ENCODE peak calls at places on chromosomes 3 and 15, in five cellular contexts. One of them, this sample, is unnamed.

GRCh38 chr3:55620361-55621025 is 133.4 kb upstream of the WNT5A start:
- DNase-seq in ovary: no peak
- DNase-seq in A549: no peak
- DNase-seq in heart left ventricle: no peak
- DNase-seq in cardiac muscle cell: no peak
- DNase-seq in this sample: no peak

GRCh38 chr3:184073621-184074020 is 20.8 kb downstream of the HTR3C start:
- DNase-seq in A549: no peak
- DNase-seq in cardiac muscle cell: no peak
- DNase-seq in heart left ventricle: no peak
- DNase-seq in ovary: no peak
- DNase-seq in this sample: no peak

GRCh38 chr3:13768453-13768852 is 111.4 kb downstream of the WNT7A start:
- DNase-seq in heart left ventricle: no peak
- DNase-seq in ovary: no peak
- DNase-seq in A549: no peak
- DNase-seq in cardiac muscle cell: no peak
- DNase-seq in this sample: no peak

GRCh38 chr3:188165596-188165995 is 11.6 kb downstream of the LPP start:
- DNase-seq in heart left ventricle: no peak
- DNase-seq in A549: no peak
- DNase-seq in cardiac muscle cell: no peak
- DNase-seq in ovary: no peak
- DNase-seq in this sample: no peak

GRCh38 chr15:71325461-71325860 is 210.2 kb downstream of the THSD4 start:
- DNase-seq in A549: no peak
- DNase-seq in ovary: no peak
- DNase-seq in cardiac muscle cell: peak; percentile 18
- DNase-seq in heart left ventricle: no peak
- DNase-seq in this sample: no peak

GRCh38 chr3:168933614-168934013 is 729.9 kb downstream of the MECOM start:
- DNase-seq in A549: no peak
- DNase-seq in heart left ventricle: no peak
- DNase-seq in ovary: no peak
- DNase-seq in cardiac muscle cell: peak; percentile 5
- DNase-seq in this sample: no peak

GRCh38 chr3:191502583-191502982 is 41.6 kb downstream of the PYDC2 start:
- DNase-seq in cardiac muscle cell: no peak
- DNase-seq in ovary: no peak
- DNase-seq in A549: no peak
- DNase-seq in heart left ventricle: no peak
- DNase-seq in this sample: no peak

GRCh38 chr3:89851974-89852621 is 744.7 kb downstream of the EPHA3 start:
- DNase-seq in cardiac muscle cell: peak; percentile 74
- DNase-seq in ovary: peak; percentile 18
- DNase-seq in heart left ventricle: peak; percentile 20
- DNase-seq in A549: no peak
- DNase-seq in this sample: peak; percentile 19

GRCh38 chr3:46127503-46127902 is 80.6 kb downstream of the CCR1 start:
- DNase-seq in heart left ventricle: no peak
- DNase-seq in A549: no peak
- DNase-seq in cardiac muscle cell: peak; percentile 93
- DNase-seq in ovary: no peak
- DNase-seq in this sample: no peak

GRCh38 chr3:139916271-139916670 is 18.7 kb upstream of the CLSTN2 start:
- DNase-seq in heart left ventricle: no peak
- DNase-seq in ovary: no peak
- DNase-seq in cardiac muscle cell: no peak
- DNase-seq in A549: no peak
- DNase-seq in this sample: no peak

GRCh38 chr3:127741690-127742089 is 68.9 kb downstream of the ABTB1 start:
- DNase-seq in A549: no peak
- DNase-seq in heart left ventricle: no peak
- DNase-seq in cardiac muscle cell: no peak
- DNase-seq in ovary: no peak
- DNase-seq in this sample: no peak

GRCh38 chr3:64454179-64454578 is 228.9 kb upstream of the PRICKLE2 start:
- DNase-seq in cardiac muscle cell: peak; percentile 85
- DNase-seq in ovary: no peak
- DNase-seq in A549: no peak
- DNase-seq in heart left ventricle: no peak
- DNase-seq in this sample: no peak

GRCh38 chr15:79724312-79724711 is 172.5 kb downstream of the MTHFS start:
- DNase-seq in A549: no peak
- DNase-seq in cardiac muscle cell: peak; percentile 82
- DNase-seq in ovary: no peak
- DNase-seq in heart left ventricle: no peak
- DNase-seq in this sample: no peak

GRCh38 chr15:101185770-101186169 is 66.1 kb downstream of the CHSY1 start:
- DNase-seq in A549: no peak
- DNase-seq in cardiac muscle cell: no peak
- DNase-seq in heart left ventricle: no peak
- DNase-seq in ovary: no peak
- DNase-seq in this sample: no peak

GRCh38 chr15:47746516-47746915 is 29.2 kb downstream of the SEMA6D start:
- DNase-seq in ovary: no peak
- DNase-seq in heart left ventricle: no peak
- DNase-seq in cardiac muscle cell: no peak
- DNase-seq in A549: no peak
- DNase-seq in this sample: no peak

GRCh38 chr3:185657691-185658503 is 71.8 kb downstream of the SENP2 start:
- DNase-seq in heart left ventricle: no peak
- DNase-seq in cardiac muscle cell: no peak
- DNase-seq in A549: no peak
- DNase-seq in ovary: no peak
- DNase-seq in this sample: no peak

DNA sequence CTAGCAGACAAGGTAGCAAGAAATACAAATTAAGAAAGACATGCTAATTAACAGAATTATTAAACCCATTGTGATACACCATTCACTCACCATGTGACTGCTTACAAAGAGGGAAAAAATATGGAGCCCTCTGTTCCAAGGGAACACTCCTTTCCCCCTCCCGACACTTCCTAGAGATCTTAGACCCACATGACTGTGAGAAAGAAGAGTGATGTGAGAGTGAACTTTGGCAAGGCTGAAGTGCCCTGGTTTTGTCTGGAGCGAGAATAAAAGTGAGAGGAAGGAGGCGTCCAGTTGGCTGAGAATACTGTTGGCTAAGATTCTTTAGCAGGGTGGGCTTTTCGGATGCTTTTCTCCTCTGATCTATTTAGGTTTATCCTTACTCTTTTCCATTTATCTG is 14.1 kb downstream of the CHL1 start:
- DNase-seq in heart left ventricle: no peak
- DNase-seq in A549: no peak
- DNase-seq in ovary: no peak
- DNase-seq in cardiac muscle cell: no peak
- DNase-seq in this sample: no peak
- H3K27ac ChIP-seq in heart left ventricle: no peak overlapping the region
- H3K27ac ChIP-seq in A549: no peak overlapping the region
- H3K27ac ChIP-seq in ovary: no peak overlapping the region
- H3K27ac ChIP-seq in cardiac muscle cell: no peak overlapping the region
- H3K27ac ChIP-seq in this sample: no peak overlapping the region

GRCh38 chr15:41018534-41018933 is 65.3 kb downstream of the CHAC1 start:
- DNase-seq in ovary: no peak
- DNase-seq in A549: no peak
- DNase-seq in heart left ventricle: peak; percentile 33
- DNase-seq in cardiac muscle cell: peak; percentile 32
- DNase-seq in this sample: peak; percentile 54
- TF ChIP-seq CTCF in ovary: no peak
- TF ChIP-seq CTCF in A549: no peak
- TF ChIP-seq CTCF in heart left ventricle: peak; percentile 57
- TF ChIP-seq CTCF in cardiac muscle cell: peak; percentile 13
- TF ChIP-seq CTCF in this sample: no peak

DNA sequence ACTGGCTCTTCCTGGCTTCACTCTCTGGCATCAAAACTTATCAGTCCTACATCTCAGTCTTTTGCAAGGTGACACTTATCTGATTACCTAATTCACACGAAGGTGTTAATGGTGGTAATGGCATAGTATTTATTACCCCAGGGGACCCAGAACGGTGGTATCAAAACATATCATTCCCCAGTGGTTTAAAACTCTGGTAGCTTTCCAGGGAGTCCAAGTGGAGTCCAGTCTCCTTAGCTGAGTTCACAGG is 41.3 kb downstream of the SMAD3 start:
- DNase-seq in A549: no peak
- DNase-seq in heart left ventricle: no peak
- DNase-seq in cardiac muscle cell: no peak
- DNase-seq in ovary: no peak
- DNase-seq in this sample: no peak
- H3K4me1 ChIP-seq in A549: peaks cover 92% of the 10 kb centered on the region
- H3K4me1 ChIP-seq in heart left ventricle: peaks cover 80% of the 10 kb centered on the region
- H3K4me1 ChIP-seq in cardiac muscle cell: peaks cover 21% of the 10 kb centered on the region
- H3K4me1 ChIP-seq in ovary: peaks cover 48% of the 10 kb centered on the region
- H3K4me1 ChIP-seq in this sample: peaks cover 75% of the 10 kb centered on the region

GRCh38 chr15:99565031-99565280 is 828 bp upstream of the MEF2A start:
- DNase-seq in heart left ventricle: no peak
- DNase-seq in A549: no peak
- DNase-seq in ovary: no peak
- DNase-seq in cardiac muscle cell: no peak
- DNase-seq in this sample: no peak
- H3K27ac ChIP-seq in heart left ventricle: peak overlapping the region; percentile 99
- H3K27ac ChIP-seq in A549: peak overlapping the region; percentile 93
- H3K27ac ChIP-seq in ovary: peak overlapping the region; percentile 91
- H3K27ac ChIP-seq in cardiac muscle cell: peak overlapping the region; percentile 98
- H3K27ac ChIP-seq in this sample: peak overlapping the region; percentile 92

DNA sequence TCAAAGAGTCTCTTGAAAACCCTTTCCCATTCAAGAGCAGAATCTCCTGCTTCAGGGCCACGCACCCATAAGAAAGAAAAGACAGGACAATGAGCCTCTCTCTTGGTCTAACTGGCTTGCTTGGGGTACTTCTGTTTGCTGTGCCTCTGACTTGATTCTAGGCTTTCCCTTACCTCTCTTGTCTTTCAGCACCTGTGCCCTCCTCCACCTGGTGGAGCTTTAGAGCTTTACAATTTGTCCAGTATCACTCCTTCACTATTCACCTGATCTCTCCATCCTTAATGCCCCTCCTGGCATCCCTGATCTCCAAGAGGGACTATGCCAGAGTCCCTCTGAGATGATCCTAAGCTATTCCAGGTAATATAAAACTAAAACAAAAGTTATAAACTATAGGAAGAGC is 252.6 kb downstream of the NTRK3 start:
- DNase-seq in ovary: no peak
- DNase-seq in cardiac muscle cell: no peak
- DNase-seq in heart left ventricle: no peak
- DNase-seq in A549: no peak
- DNase-seq in this sample: no peak
- TF ChIP-seq CTCF in ovary: no peak
- TF ChIP-seq CTCF in cardiac muscle cell: no peak
- TF ChIP-seq CTCF in heart left ventricle: no peak
- TF ChIP-seq CTCF in A549: no peak
- TF ChIP-seq CTCF in this sample: no peak

GRCh38 chr3:172562881-172563835 is 39.9 kb upstream of the TNFSF10 start:
- DNase-seq in heart left ventricle: peak; percentile 27
- DNase-seq in ovary: peak; percentile 71
- DNase-seq in A549: no peak
- DNase-seq in cardiac muscle cell: peak; percentile 98
- DNase-seq in this sample: peak; percentile 36
- H3K4me1 ChIP-seq in heart left ventricle: peaks cover 21% of the 10 kb centered on the region
- H3K4me1 ChIP-seq in ovary: peaks cover 1% of the 10 kb centered on the region
- H3K4me1 ChIP-seq in A549: peaks cover 48% of the 10 kb centered on the region
- H3K4me1 ChIP-seq in cardiac muscle cell: no peaks in the 10 kb centered on the region
- H3K4me1 ChIP-seq in this sample: peaks cover 32% of the 10 kb centered on the region

GRCh38 chr15:76930831-76931396 is 635 bp upstream of the RCN2 start:
- DNase-seq in A549: no peak
- DNase-seq in heart left ventricle: no peak
- DNase-seq in ovary: no peak
- DNase-seq in cardiac muscle cell: no peak
- DNase-seq in this sample: no peak
- H3K27ac ChIP-seq in A549: peak overlapping the region; percentile 85
- H3K27ac ChIP-seq in heart left ventricle: peak overlapping the region; percentile 69
- H3K27ac ChIP-seq in ovary: no peak overlapping the region
- H3K27ac ChIP-seq in cardiac muscle cell: peak overlapping the region; percentile 79
- H3K27ac ChIP-seq in this sample: peak overlapping the region; percentile 86

This sample was measured in body of pancreas.